ENCODE peak calls at places on chromosomes 5 and 9, in seven cellular contexts. H is testis, X is H1, Q is heart left ventricle, S is lower leg skin, C is body of pancreas, J is ovary. T is an unnamed sample.

GRCh38 chr9:91374939-91375338 is 13.2 kb upstream of the AUH start:
- DNase-seq in H (no peak), X (no peak), Q (no peak), S (no peak), C (no peak), J (no peak), T (no peak)

GRCh38 chr5:9265391-9266287 is 280.2 kb downstream of the SEMA5A start:
- DNase-seq in H (peak), X (peak), Q (peak), S (no peak), C (no peak), J (no peak), T (no peak)

GRCh38 chr5:40502045-40502444 is 177.7 kb upstream of the PTGER4 start:
- DNase-seq in H (no peak), X (no peak), Q (no peak), S (no peak), C (no peak), J (no peak), T (no peak)

GRCh38 chr5:154331267-154331666 is 114.5 kb upstream of the SAP30L start:
- DNase-seq in H (no peak), X (no peak), Q (no peak), S (no peak), C (no peak), J (no peak), T (no peak)

GRCh38 chr9:86549920-86550319 is 195.7 kb upstream of the TUT7 start:
- DNase-seq in H (no peak), X (no peak), Q (no peak), S (no peak), C (no peak), J (no peak), T (no peak)

GRCh38 chr9:86783884-86784283 is 163.4 kb downstream of the GAS1 start:
- DNase-seq in H (no peak), X (no peak), Q (no peak), S (no peak), C (no peak), J (no peak), T (no peak)

GRCh38 chr5:14753947-14754346 is 89.4 kb downstream of the OTULIN start:
- DNase-seq in H (no peak), X (no peak), Q (no peak), S (no peak), C (no peak), J (no peak), T (no peak)

GRCh38 chr5:1009359-1010180 is 968 bp downstream of the NKD2 start:
- DNase-seq in H (peak), X (no peak), Q (peak), S (peak), C (peak), J (no peak), T (no peak)

GRCh38 chr5:150065346-150065745 is 21.0 kb downstream of the CSF1R start:
- DNase-seq in H (no peak), X (no peak), Q (peak), S (no peak), C (no peak), J (no peak), T (no peak)

GRCh38 chr9:6644346-6645152 is 980 bp downstream of the GLDC start:
- DNase-seq in H (no peak), X (no peak), Q (no peak), S (no peak), C (no peak), J (no peak), T (no peak)

GRCh38 chr9:107243757-107244156 is 39.3 kb upstream of the RAD23B start:
- DNase-seq in H (no peak), X (no peak), Q (no peak), S (no peak), C (peak), J (no peak), T (no peak)

GRCh38 chr5:124315746-124316415 is 430.6 kb downstream of the ZNF608 start:
- DNase-seq in H (no peak), X (no peak), Q (no peak), S (no peak), C (no peak), J (no peak), T (no peak)

GRCh38 chr9:117555964-117556629 is 141.2 kb upstream of the ASTN2 start:
- DNase-seq in H (peak), X (peak), Q (peak), S (no peak), C (peak), J (no peak), T (no peak)

GRCh38 chr5:90570034-90570433 is 11.4 kb downstream of the ADGRV1 start:
- DNase-seq in H (no peak), X (no peak), Q (no peak), S (no peak), C (no peak), J (no peak), T (no peak)

GRCh38 chr5:43110606-43111170 is 10.0 kb upstream of the ZNF131 start:
- DNase-seq in H (no peak), X (no peak), Q (no peak), S (no peak), C (no peak), J (no peak), T (no peak)

GRCh38 chr5:102623295-102623694 is 124.5 kb upstream of the SLCO6A1 start:
- DNase-seq in H (no peak), X (no peak), Q (no peak), S (no peak), C (no peak), J (no peak), T (no peak)

GRCh38 chr9:73348485-73348884 is 196.8 kb downstream of the ANXA1 start:
- DNase-seq in H (no peak), X (no peak), Q (no peak), S (no peak), C (no peak), J (no peak), T (no peak)

GRCh38 chr9:14418262-14419200 is 104.6 kb upstream of the NFIB start:
- DNase-seq in H (no peak), X (no peak), Q (no peak), S (no peak), C (no peak), J (no peak), T (no peak)

GRCh38 chr9:12794024-12794799 is 19.4 kb downstream of the LURAP1L start:
- DNase-seq in H (no peak), X (no peak), Q (no peak), S (no peak), C (no peak), J (no peak), T (no peak)

GRCh38 chr9:38226491-38226951 is 157.5 kb upstream of the SHB start:
- DNase-seq in H (no peak), X (no peak), Q (no peak), S (no peak), C (no peak), J (no peak), T (peak)

GRCh38 chr9:5492965-5493364 is 17.4 kb upstream of the PDCD1LG2 start:
- DNase-seq in H (no peak), X (no peak), Q (no peak), S (no peak), C (no peak), J (no peak), T (no peak)

GRCh38 chr9:5489630-5490484 is 20.5 kb upstream of the PDCD1LG2 start:
- DNase-seq in H (no peak), X (no peak), Q (no peak), S (no peak), C (no peak), J (no peak), T (no peak)

GRCh38 chr9:5486988-5487387 is 23.3 kb upstream of the PDCD1LG2 start:
- DNase-seq in H (no peak), X (no peak), Q (no peak), S (no peak), C (no peak), J (no peak), T (no peak)

GRCh38 chr9:5485365-5486085 is 24.8 kb upstream of the PDCD1LG2 start:
- DNase-seq in H (no peak), X (no peak), Q (no peak), S (no peak), C (no peak), J (no peak), T (no peak)

GRCh38 chr9:5488616-5489015 is 21.7 kb upstream of the PDCD1LG2 start:
- DNase-seq in H (no peak), X (no peak), Q (no peak), S (no peak), C (no peak), J (no peak), T (no peak)
- TF ChIP-seq POLR2A in H (no peak), X (no peak), Q (no peak), S (no peak), C (no peak), J (no peak), T (no peak)

GRCh38 chr5:72917371-72917776 is 38.5 kb upstream of the FCHO2 start:
- DNase-seq in H (no peak), X (no peak), Q (no peak), S (no peak), C (no peak), J (no peak), T (no peak)
- TF ChIP-seq POLR2A in H (no peak), X (no peak), Q (no peak), S (no peak), C (no peak), J (no peak), T (no peak)

GRCh38 chr9:98191210-98191609 is 1.2 kb downstream of the CORO2A start:
- DNase-seq in H (no peak), X (no peak), Q (no peak), S (no peak), C (no peak), J (no peak), T (no peak)

GRCh38 chr9:98193336-98193944 is 1.0 kb upstream of the CORO2A start:
- DNase-seq in H (no peak), X (no peak), Q (no peak), S (no peak), C (no peak), J (no peak), T (no peak)

GRCh38 chr9:98191615-98192502 is 578 bp downstream of the CORO2A start:
- DNase-seq in H (no peak), X (no peak), Q (no peak), S (no peak), C (no peak), J (no peak), T (no peak)

GRCh38 chr9:98190757-98191105 is 1.7 kb downstream of the CORO2A start:
- DNase-seq in H (no peak), X (no peak), Q (no peak), S (no peak), C (no peak), J (no peak), T (no peak)

GRCh38 chr9:98192503-98193335 is at the start of gene CORO2A:
- DNase-seq in H (peak), X (peak), Q (peak), S (peak), C (peak), J (peak), T (no peak)
- TF ChIP-seq POLR2A in H (no peak), X (no peak), Q (peak), S (no peak), C (no peak), J (no peak), T (no peak)

GRCh38 chr5:78521455-78521854 is 127.1 kb downstream of the LHFPL2 start:
- DNase-seq in H (no peak), X (no peak), Q (no peak), S (no peak), C (no peak), J (no peak), T (no peak)

GRCh38 chr5:78515665-78516064 is 132.9 kb downstream of the LHFPL2 start:
- DNase-seq in H (no peak), X (no peak), Q (no peak), S (no peak), C (no peak), J (no peak), T (no peak)

GRCh38 chr5:78519198-78519941 is 129.2 kb downstream of the LHFPL2 start:
- DNase-seq in H (no peak), X (no peak), Q (no peak), S (no peak), C (no peak), J (no peak), T (no peak)

GRCh38 chr5:78514427-78515345 is 133.9 kb downstream of the LHFPL2 start:
- DNase-seq in H (no peak), X (no peak), Q (no peak), S (no peak), C (no peak), J (no peak), T (no peak)

DNA sequence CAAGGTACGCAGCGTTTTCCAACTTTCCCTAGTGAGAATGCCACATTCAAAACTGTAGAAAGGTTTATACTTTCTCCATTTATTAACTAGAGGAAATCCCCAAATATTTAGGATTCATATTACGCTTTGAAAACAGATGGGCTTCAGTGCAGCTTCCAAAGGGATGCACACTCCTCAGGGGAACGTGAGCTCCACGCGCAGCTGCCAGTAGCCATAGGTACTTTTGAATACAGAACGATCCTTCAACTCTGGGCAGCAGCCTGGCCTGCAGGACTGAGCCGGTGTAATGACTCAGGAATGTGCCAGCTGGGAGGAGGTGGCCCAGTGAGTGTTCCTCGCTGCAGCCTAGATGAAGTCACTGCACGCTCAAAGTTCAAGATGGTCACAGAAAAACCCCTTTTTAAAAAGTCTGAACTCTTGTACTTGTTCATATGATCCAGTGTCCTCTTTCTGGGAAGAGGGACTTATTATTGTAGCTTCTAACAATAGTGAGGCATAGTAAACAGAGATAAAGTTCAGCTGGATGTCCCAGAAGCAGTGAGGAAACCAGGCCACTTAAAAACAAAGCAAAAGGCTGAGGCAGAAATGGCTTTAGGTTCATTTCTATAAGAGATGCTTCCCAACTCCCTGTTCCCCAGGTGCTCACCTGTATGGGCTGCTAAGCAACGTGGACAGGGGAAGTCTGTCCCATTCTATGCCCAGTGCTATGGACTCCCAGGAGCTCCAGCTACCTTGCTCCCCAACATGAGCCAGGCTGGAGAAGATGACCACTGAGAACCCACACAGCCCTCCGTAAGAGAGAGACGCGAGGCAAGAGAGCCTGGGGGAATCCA is 130.0 kb downstream of the LHFPL2 start:
- DNase-seq in H (peak), X (no peak), Q (peak), S (no peak), C (peak), J (no peak), T (no peak)
- TF ChIP-seq POLR2A in H (no peak), X (no peak), Q (no peak), S (no peak), C (no peak), J (no peak), T (no peak)

GRCh38 chr5:128284236-128284635 is 200.7 kb downstream of the SLC12A2 start:
- DNase-seq in H (no peak), X (no peak), Q (no peak), S (no peak), C (no peak), J (no peak), T (no peak)

GRCh38 chr5:128290152-128290858 is 206.7 kb downstream of the SLC12A2 start:
- DNase-seq in H (no peak), X (no peak), Q (no peak), S (no peak), C (no peak), J (no peak), T (no peak)

GRCh38 chr5:128287740-128288139 is 204.2 kb downstream of the SLC12A2 start:
- DNase-seq in H (no peak), X (no peak), Q (no peak), S (no peak), C (no peak), J (no peak), T (no peak)
- TF ChIP-seq POLR2A in H (no peak), X (no peak), Q (no peak), S (no peak), C (no peak), J (no peak), T (no peak)

DNA sequence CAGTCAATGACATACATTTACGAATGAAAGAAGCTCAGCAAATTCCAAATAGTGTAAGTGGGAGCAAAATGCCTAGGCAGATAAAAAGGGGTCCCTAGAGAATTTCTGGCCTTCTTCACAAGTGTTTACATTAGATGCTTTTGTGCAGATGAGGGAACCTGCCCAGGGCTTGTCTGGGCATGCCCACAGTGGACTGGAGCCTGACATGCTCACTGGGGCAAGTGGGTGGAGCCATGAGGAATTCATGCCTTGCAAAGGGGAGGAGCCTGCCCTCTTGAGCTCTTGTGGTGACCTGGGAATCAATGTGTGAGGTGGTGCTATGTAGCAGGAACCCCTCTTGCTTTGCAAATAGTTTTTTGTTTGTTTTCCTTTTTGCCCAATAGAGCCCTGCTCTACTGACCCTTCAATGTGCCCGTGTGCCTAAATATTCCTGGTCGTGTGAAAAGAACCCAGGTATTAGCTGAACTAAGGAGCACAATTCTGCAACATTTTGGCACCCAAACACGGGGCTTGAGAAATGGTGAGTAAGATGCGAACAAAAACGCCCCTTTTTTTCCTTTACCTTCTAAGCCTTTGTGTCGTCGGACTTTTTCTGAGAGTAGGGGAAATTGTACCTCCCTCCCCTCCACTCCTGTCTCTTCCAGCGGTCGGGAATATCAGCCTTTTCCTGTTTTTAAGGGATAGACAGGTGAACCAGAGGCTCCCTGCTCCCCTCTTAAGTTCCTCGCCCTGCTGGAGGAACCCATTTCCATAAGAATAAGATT is 433.8 kb upstream of the CDH9 start:
- DNase-seq in H (peak), X (peak), Q (no peak), S (no peak), C (peak), J (no peak), T (no peak)
- TF ChIP-seq POLR2A in H (no peak), X (peak), Q (no peak), S (no peak), C (no peak), J (no peak), T (no peak)

DNA sequence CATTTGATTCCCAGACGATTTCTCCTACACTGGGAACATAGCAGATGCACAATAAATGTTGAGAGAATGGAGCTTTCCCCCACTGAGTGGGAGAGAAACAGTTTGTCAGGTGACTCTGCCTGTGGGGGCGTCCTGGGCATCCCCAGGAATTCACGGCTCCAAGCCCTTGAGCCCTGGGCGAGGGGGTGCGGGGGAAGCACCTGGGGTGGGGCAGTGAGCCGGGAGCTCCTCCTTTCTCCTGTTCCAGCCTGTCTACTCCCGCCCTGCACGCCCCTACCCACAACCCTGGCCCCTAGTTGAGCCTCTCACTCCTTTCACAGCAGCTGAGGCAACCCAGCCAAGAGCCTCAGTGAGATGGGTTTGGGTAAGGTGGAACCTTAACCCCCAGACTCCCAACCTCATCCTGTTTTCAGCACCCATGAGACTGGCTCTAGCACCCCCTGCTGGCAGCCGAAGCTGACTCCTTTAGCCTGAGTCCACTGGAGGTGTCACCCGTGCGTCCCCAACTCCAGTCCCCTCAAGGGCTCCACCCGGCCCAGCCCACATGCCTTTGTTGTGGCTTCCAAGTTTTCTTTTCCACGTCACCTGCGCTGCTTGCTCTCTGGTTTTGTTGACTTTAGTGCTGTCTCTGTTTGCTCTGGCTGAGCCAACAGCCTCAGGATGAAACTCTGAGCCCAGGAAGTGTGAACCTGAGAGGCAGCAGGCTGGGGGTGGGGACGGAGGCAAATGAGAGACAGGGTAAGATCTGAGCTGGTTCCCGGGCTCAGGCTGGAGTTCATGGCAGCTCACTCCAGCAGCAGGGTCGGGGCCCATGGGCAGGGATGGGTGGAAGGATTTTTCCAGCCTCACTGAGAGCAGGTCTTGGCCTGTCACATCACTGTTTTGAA is 13.0 kb upstream of the AQP7 start:
- DNase-seq in H (peak), X (peak), Q (peak), S (peak), C (peak), J (peak), T (no peak)
- TF ChIP-seq POLR2A in H (no peak), X (no peak), Q (no peak), S (no peak), C (no peak), J (no peak), T (no peak)

GRCh38 chr5:89313804-89314588 is 431.0 kb upstream of the MEF2C start:
- DNase-seq in H (no peak), X (no peak), Q (no peak), S (no peak), C (no peak), J (no peak), T (no peak)
- TF ChIP-seq POLR2A in H (no peak), X (no peak), Q (no peak), S (no peak), C (no peak), J (no peak), T (no peak)

DNA sequence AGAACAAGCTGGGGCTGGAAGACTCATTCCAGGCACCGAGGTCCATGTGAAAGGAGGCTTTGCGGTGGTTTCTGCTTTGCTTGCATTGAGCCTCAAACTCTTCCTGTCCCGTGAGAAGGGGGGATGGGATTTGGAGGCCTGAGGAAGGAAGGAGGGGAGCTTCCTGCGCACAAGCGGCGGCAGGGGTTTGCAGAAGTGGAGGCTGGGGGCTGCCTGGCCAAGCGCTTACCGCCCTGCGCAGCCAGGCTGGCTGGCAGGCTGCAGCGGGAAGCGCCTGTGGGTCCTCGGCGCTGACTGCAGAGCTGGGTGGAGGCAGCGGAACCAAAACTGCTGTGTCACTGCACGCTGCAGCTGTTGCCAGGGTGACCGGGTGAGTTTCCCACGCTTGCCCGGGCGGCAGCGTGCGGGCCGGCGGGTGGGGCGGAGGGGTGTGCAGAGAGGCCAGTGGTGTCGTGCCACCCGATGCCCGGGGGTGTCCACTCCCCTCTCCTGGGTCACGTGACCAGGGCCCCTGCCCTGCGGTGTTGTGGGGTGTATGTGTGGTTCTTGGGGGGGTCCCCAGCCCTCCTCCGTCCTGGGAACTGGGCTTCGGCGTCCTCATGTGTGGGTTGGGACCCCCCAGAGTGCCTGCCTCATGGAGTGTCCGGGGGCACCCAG is 81.0 kb downstream of the RXRA start:
- DNase-seq in H (peak), X (no peak), Q (peak), S (peak), C (peak), J (peak), T (no peak)
- TF ChIP-seq POLR2A in H (no peak), X (no peak), Q (peak), S (no peak), C (no peak), J (no peak), T (no peak)